ENCODE peak calls at places on chromosomes 11 and 22, in six cellular contexts. P is CD8-positive, alpha-beta T cell; F is stomach; X is tibial nerve; Z is cardiac muscle cell; A is trophoblast cell. K is an unnamed sample.

GRCh38 chr22:20636075-20636812 is 128.8 kb downstream of the MED15 start:
- DNase-seq in P (no peak), F (no peak), X (no peak), Z (no peak), A (no peak), K (no peak)

GRCh38 chr11:9740202-9740881 is 76.5 kb downstream of the SWAP70 start:
- DNase-seq in P (no peak), F (no peak), X (no peak), Z (no peak), A (peak), K (no peak)

GRCh38 chr22:22558972-22559603 is at the start of gene PRAME:
- DNase-seq in P (peak), F (peak), X (no peak), Z (peak), A (peak), K (no peak)

GRCh38 chr22:39251762-39252460 is 7.1 kb upstream of the PDGFB start:
- DNase-seq in P (no peak), F (peak), X (no peak), Z (no peak), A (no peak), K (no peak)

GRCh38 chr22:22697377-22698120 is 53.1 kb downstream of the GGTLC2 start:
- DNase-seq in P (no peak), F (no peak), X (no peak), Z (no peak), A (no peak), K (no peak)

GRCh38 chr11:112294688-112295340 is 34.2 kb upstream of the PLET1 start:
- DNase-seq in P (no peak), F (no peak), X (no peak), Z (peak), A (no peak), K (no peak)

GRCh38 chr22:23670378-23671295 is 20.2 kb upstream of the RGL4 start:
- DNase-seq in P (no peak), F (no peak), X (no peak), Z (no peak), A (no peak), K (no peak)

GRCh38 chr11:117979481-117980211 is 6.5 kb upstream of the IL10RA start:
- DNase-seq in P (no peak), F (no peak), X (no peak), Z (no peak), A (peak), K (no peak)

GRCh38 chr22:23862103-23862502 is 4.4 kb downstream of the SLC2A11 start:
- DNase-seq in P (no peak), F (no peak), X (no peak), Z (peak), A (no peak), K (no peak)

GRCh38 chr11:1933416-1934325 is 13.5 kb upstream of the MRPL23 start:
- DNase-seq in P (peak), F (no peak), X (no peak), Z (no peak), A (no peak), K (no peak)

GRCh38 chr11:9070740-9071476 is 20.5 kb downstream of the SCUBE2 start:
- DNase-seq in P (no peak), F (no peak), X (no peak), Z (no peak), A (no peak), K (peak)

GRCh38 chr11:72598901-72599300 is 75.3 kb downstream of the PDE2A start:
- DNase-seq in P (no peak), F (peak), X (no peak), Z (peak), A (no peak), K (no peak)

GRCh38 chr11:67651976-67652895 is 1.7 kb upstream of the ACY3 start:
- DNase-seq in P (no peak), F (no peak), X (no peak), Z (no peak), A (no peak), K (no peak)

GRCh38 chr22:41874090-41874489 is 40.8 kb downstream of the SHISA8 start:
- DNase-seq in P (no peak), F (no peak), X (no peak), Z (no peak), A (no peak), K (no peak)

GRCh38 chr11:67563354-67564114 is 20.1 kb upstream of the GSTP1 start:
- DNase-seq in P (no peak), F (peak), X (no peak), Z (peak), A (peak), K (no peak)

GRCh38 chr11:74388678-74389327 is 9.4 kb downstream of the PGM2L1 start:
- DNase-seq in P (peak), F (peak), X (peak), Z (peak), A (peak), K (no peak)

GRCh38 chr11:71440021-71440755 is 8.0 kb downstream of the DHCR7 start:
- DNase-seq in P (no peak), F (no peak), X (no peak), Z (no peak), A (no peak), K (no peak)

GRCh38 chr11:1161410-1162152 is 3.8 kb downstream of the MUC5AC start:
- DNase-seq in P (peak), F (peak), X (no peak), Z (no peak), A (no peak), K (peak)

GRCh38 chr11:84437129-84438123 is 1151.3 kb upstream of the CCDC90B start:
- DNase-seq in P (no peak), F (peak), X (no peak), Z (no peak), A (no peak), K (no peak)

GRCh38 chr22:20606041-20606783 is 98.8 kb downstream of the MED15 start:
- DNase-seq in P (peak), F (peak), X (no peak), Z (peak), A (peak), K (no peak)

GRCh38 chr22:37232140-37232998 is 11.7 kb downstream of the RAC2 start:
- DNase-seq in P (no peak), F (no peak), X (no peak), Z (no peak), A (no peak), K (no peak)

GRCh38 chr11:6357222-6357621 is 33.1 kb upstream of the SMPD1 start:
- DNase-seq in P (no peak), F (no peak), X (no peak), Z (peak), A (peak), K (peak)

GRCh38 chr11:88293931-88294330 is 43.6 kb downstream of the CTSC start:
- DNase-seq in P (no peak), F (no peak), X (no peak), Z (no peak), A (no peak), K (no peak)

GRCh38 chr22:24450600-24450999 is 23.2 kb downstream of the ADORA2A start:
- DNase-seq in P (no peak), F (no peak), X (no peak), Z (peak), A (no peak), K (peak)

GRCh38 chr11:94895451-94895850 is 77.9 kb downstream of the CWC15 start:
- DNase-seq in P (no peak), F (no peak), X (no peak), Z (peak), A (no peak), K (no peak)

GRCh38 chr11:117180020-117180419 is 1.5 kb downstream of the SIDT2 start:
- DNase-seq in P (no peak), F (peak), X (no peak), Z (peak), A (no peak), K (no peak)

GRCh38 chr22:19874307-19875060 is 19.8 kb upstream of the GNB1L start:
- DNase-seq in P (peak), F (peak), X (peak), Z (no peak), A (no peak), K (peak)

GRCh38 chr11:130631119-130631518 is 182.7 kb downstream of the ADAMTS15 start:
- DNase-seq in P (no peak), F (no peak), X (no peak), Z (peak), A (peak), K (peak)

GRCh38 chr22:36413022-36413770 is 25.4 kb upstream of the MYH9 start:
- DNase-seq in P (no peak), F (no peak), X (no peak), Z (no peak), A (peak), K (no peak)

GRCh38 chr11:67314218-67314617 is 10.9 kb downstream of the SSH3 start:
- DNase-seq in P (no peak), F (peak), X (no peak), Z (no peak), A (no peak), K (no peak)

GRCh38 chr11:93653080-93653479 is 8.4 kb upstream of the CEP295 start:
- DNase-seq in P (no peak), F (no peak), X (no peak), Z (no peak), A (no peak), K (no peak)

GRCh38 chr11:105968021-105968697 is 53.9 kb downstream of the MSANTD4 start:
- DNase-seq in P (no peak), F (no peak), X (no peak), Z (peak), A (no peak), K (no peak)

GRCh38 chr22:30701872-30702271 is 7.2 kb downstream of the OSBP2 start:
- DNase-seq in P (no peak), F (no peak), X (no peak), Z (no peak), A (no peak), K (no peak)

GRCh38 chr11:117789241-117789640 is 7.8 kb downstream of the DSCAML1 start:
- DNase-seq in P (no peak), F (no peak), X (no peak), Z (no peak), A (no peak), K (no peak)

GRCh38 chr11:72703281-72704008 is 29.2 kb upstream of the PDE2A start:
- DNase-seq in P (no peak), F (no peak), X (peak), Z (peak), A (no peak), K (no peak)

GRCh38 chr11:121596195-121597145 is 143.7 kb upstream of the SORL1-AS1 start:
- DNase-seq in P (no peak), F (no peak), X (no peak), Z (no peak), A (no peak), K (no peak)

DNA sequence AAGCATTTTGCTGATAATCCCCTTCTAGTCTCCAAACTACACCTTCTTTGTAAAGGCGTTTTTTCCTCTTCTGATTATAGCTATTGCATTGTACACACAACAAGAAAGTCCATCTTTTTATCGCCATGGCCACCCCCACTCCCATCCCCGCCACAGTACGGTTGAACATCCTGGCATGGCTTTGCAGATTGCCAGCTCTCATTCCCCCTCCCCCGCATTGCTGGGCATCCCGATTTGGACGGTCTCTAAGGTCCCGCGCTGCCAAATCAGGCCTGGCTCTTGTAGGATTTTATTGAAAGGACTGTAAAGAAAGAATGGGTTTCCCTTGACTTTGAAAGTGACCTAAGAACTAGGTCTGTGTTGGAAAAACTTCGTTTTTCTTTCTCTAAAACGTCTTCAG is 921 bp upstream of the SLC6A5 start:
- DNase-seq in P (no peak), F (no peak), X (no peak), Z (no peak), A (no peak), K (no peak)
- H3K4me3 ChIP-seq in P (no peak), F (no peak), X (no peak), Z (no peak), A (no peak), K (no peak)

DNA sequence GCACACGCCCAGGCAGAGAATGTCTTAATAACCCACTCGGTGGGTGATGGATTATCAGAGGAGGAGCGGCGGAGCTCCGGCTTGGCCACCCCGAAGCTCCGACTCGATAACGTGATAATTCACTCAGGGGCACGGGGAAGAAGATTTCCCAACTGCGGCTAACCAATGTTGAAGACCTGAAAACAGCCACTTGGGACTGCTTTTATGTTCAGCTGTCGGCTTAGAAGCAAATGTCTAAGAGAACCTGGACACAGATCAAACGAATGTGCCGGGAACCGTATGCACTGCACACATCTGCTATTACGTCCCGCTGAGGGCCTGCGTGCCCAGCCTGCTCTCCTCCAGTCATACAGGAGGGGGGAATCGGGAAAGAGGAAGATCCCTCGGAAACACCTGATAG is 206.8 kb upstream of the CADM1 start:
- DNase-seq in P (no peak), F (no peak), X (no peak), Z (no peak), A (no peak), K (no peak)
- H3K27ac ChIP-seq in P (no peak), F (no peak), X (no peak), Z (no peak), A (no peak), K (no peak)

GRCh38 chr22:47630741-47631534 is 868.5 kb downstream of the TBC1D22A start:
- DNase-seq in P (no peak), F (peak), X (no peak), Z (no peak), A (no peak), K (no peak)
- H3K4me3 ChIP-seq in P (no peak), F (no peak), X (no peak), Z (no peak), A (no peak), K (no peak)

DNA sequence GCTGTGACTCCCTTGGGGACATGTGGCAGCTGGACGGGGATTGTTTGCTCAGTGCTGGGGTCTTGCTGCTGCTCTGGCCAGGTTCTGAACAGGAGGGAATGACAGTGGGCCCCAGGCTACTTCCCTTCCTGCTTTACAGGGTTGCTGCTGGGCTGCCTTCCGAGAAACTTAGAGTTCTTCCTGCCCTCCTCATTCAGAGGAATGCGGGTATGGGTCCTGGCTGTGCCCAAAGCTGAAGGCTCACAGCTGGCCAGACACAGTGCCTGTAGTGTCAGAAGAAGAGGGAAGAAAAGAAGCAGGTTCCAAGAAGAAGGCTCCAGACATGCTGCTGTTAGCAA is 108.3 kb upstream of the PARVA start:
- DNase-seq in P (no peak), F (peak), X (no peak), Z (peak), A (peak), K (no peak)
- H3K27ac ChIP-seq in P (no peak), F (peak), X (no peak), Z (peak), A (peak), K (peak)

K was measured in coronary artery.